ENCODE peak calls at places on chromosomes 7 and 10, in ten cellular contexts. One of them, this sample, is unnamed.

GRCh38 chr7:135169936-135170222 is 628 bp downstream of the CYREN start:
- DNase-seq in activated naive CD8-positive, alpha-beta T cell treated with anti-CD3 and anti-CD28 coated beads, Interleukin-2, amount 50 U/mL, for 24 hours: no peak
- DNase-seq in substantia nigra: no peak
- DNase-seq in iPS DF 19.7: no peak
- DNase-seq in stimulated activated naive CD8-positive, alpha-beta T cell treated with anti-CD3 and anti-CD28 coated beads, Interleukin-15, Interleukin-2, amounts not matched to agents 100 U/mL and 50 U/mL, for 24 hours: no peak
- DNase-seq in mammary epithelial cell: no peak
- DNase-seq in NCI-H1092: no peak
- DNase-seq in left lung: no peak
- DNase-seq in LoVo: no peak
- DNase-seq in mucosa of gallbladder: no peak
- DNase-seq in this sample: no peak

GRCh38 chr10:132669208-132669861 is 116.6 kb downstream of the NKX6-2 start:
- DNase-seq in activated naive CD8-positive, alpha-beta T cell treated with anti-CD3 and anti-CD28 coated beads, Interleukin-2, amount 50 U/mL, for 24 hours: no peak
- DNase-seq in mammary epithelial cell: no peak
- DNase-seq in substantia nigra: no peak
- DNase-seq in iPS DF 19.7: no peak
- DNase-seq in LoVo: no peak
- DNase-seq in NCI-H1092: no peak
- DNase-seq in mucosa of gallbladder: no peak
- DNase-seq in left lung: peak
- DNase-seq in stimulated activated naive CD8-positive, alpha-beta T cell treated with anti-CD3 and anti-CD28 coated beads, Interleukin-15, Interleukin-2, amounts not matched to agents 100 U/mL and 50 U/mL, for 24 hours: no peak
- DNase-seq in this sample: no peak

GRCh38 chr7:25216837-25217236 is 11.4 kb downstream of the NPVF start:
- DNase-seq in mucosa of gallbladder: no peak
- DNase-seq in stimulated activated naive CD8-positive, alpha-beta T cell treated with anti-CD3 and anti-CD28 coated beads, Interleukin-15, Interleukin-2, amounts not matched to agents 100 U/mL and 50 U/mL, for 24 hours: no peak
- DNase-seq in substantia nigra: no peak
- DNase-seq in mammary epithelial cell: peak
- DNase-seq in LoVo: peak
- DNase-seq in iPS DF 19.7: peak
- DNase-seq in NCI-H1092: peak
- DNase-seq in left lung: no peak
- DNase-seq in activated naive CD8-positive, alpha-beta T cell treated with anti-CD3 and anti-CD28 coated beads, Interleukin-2, amount 50 U/mL, for 24 hours: no peak
- DNase-seq in this sample: peak

GRCh38 chr7:55538538-55538937 is 33.8 kb downstream of the VOPP1 start:
- DNase-seq in stimulated activated naive CD8-positive, alpha-beta T cell treated with anti-CD3 and anti-CD28 coated beads, Interleukin-15, Interleukin-2, amounts not matched to agents 100 U/mL and 50 U/mL, for 24 hours: no peak
- DNase-seq in iPS DF 19.7: no peak
- DNase-seq in activated naive CD8-positive, alpha-beta T cell treated with anti-CD3 and anti-CD28 coated beads, Interleukin-2, amount 50 U/mL, for 24 hours: no peak
- DNase-seq in NCI-H1092: no peak
- DNase-seq in LoVo: no peak
- DNase-seq in mammary epithelial cell: peak
- DNase-seq in substantia nigra: no peak
- DNase-seq in left lung: no peak
- DNase-seq in mucosa of gallbladder: no peak
- DNase-seq in this sample: peak

GRCh38 chr10:49512121-49512809 is 26.7 kb downstream of the ERCC6 start:
- DNase-seq in left lung: no peak
- DNase-seq in mammary epithelial cell: peak
- DNase-seq in NCI-H1092: no peak
- DNase-seq in mucosa of gallbladder: no peak
- DNase-seq in stimulated activated naive CD8-positive, alpha-beta T cell treated with anti-CD3 and anti-CD28 coated beads, Interleukin-15, Interleukin-2, amounts not matched to agents 100 U/mL and 50 U/mL, for 24 hours: no peak
- DNase-seq in activated naive CD8-positive, alpha-beta T cell treated with anti-CD3 and anti-CD28 coated beads, Interleukin-2, amount 50 U/mL, for 24 hours: no peak
- DNase-seq in LoVo: peak
- DNase-seq in iPS DF 19.7: peak
- DNase-seq in substantia nigra: no peak
- DNase-seq in this sample: peak

GRCh38 chr7:142477079-142477651 is 219.3 kb upstream of the PRSS58 start:
- DNase-seq in stimulated activated naive CD8-positive, alpha-beta T cell treated with anti-CD3 and anti-CD28 coated beads, Interleukin-15, Interleukin-2, amounts not matched to agents 100 U/mL and 50 U/mL, for 24 hours: no peak
- DNase-seq in mammary epithelial cell: peak
- DNase-seq in iPS DF 19.7: no peak
- DNase-seq in mucosa of gallbladder: no peak
- DNase-seq in LoVo: no peak
- DNase-seq in NCI-H1092: no peak
- DNase-seq in activated naive CD8-positive, alpha-beta T cell treated with anti-CD3 and anti-CD28 coated beads, Interleukin-2, amount 50 U/mL, for 24 hours: no peak
- DNase-seq in left lung: no peak
- DNase-seq in substantia nigra: no peak
- DNase-seq in this sample: peak

GRCh38 chr7:104973909-104974415 is 40.0 kb upstream of the KMT2E start:
- DNase-seq in LoVo: no peak
- DNase-seq in substantia nigra: no peak
- DNase-seq in mucosa of gallbladder: no peak
- DNase-seq in NCI-H1092: no peak
- DNase-seq in iPS DF 19.7: no peak
- DNase-seq in activated naive CD8-positive, alpha-beta T cell treated with anti-CD3 and anti-CD28 coated beads, Interleukin-2, amount 50 U/mL, for 24 hours: no peak
- DNase-seq in mammary epithelial cell: peak
- DNase-seq in stimulated activated naive CD8-positive, alpha-beta T cell treated with anti-CD3 and anti-CD28 coated beads, Interleukin-15, Interleukin-2, amounts not matched to agents 100 U/mL and 50 U/mL, for 24 hours: no peak
- DNase-seq in left lung: no peak
- DNase-seq in this sample: peak

GRCh38 chr7:83629117-83629880 is 19.6 kb downstream of the SEMA3E start:
- DNase-seq in substantia nigra: no peak
- DNase-seq in activated naive CD8-positive, alpha-beta T cell treated with anti-CD3 and anti-CD28 coated beads, Interleukin-2, amount 50 U/mL, for 24 hours: no peak
- DNase-seq in left lung: no peak
- DNase-seq in mucosa of gallbladder: no peak
- DNase-seq in LoVo: no peak
- DNase-seq in stimulated activated naive CD8-positive, alpha-beta T cell treated with anti-CD3 and anti-CD28 coated beads, Interleukin-15, Interleukin-2, amounts not matched to agents 100 U/mL and 50 U/mL, for 24 hours: no peak
- DNase-seq in iPS DF 19.7: no peak
- DNase-seq in NCI-H1092: no peak
- DNase-seq in mammary epithelial cell: no peak
- DNase-seq in this sample: no peak

GRCh38 chr10:27759483-27760281 is 14.1 kb upstream of the MKX start:
- DNase-seq in mucosa of gallbladder: no peak
- DNase-seq in iPS DF 19.7: no peak
- DNase-seq in stimulated activated naive CD8-positive, alpha-beta T cell treated with anti-CD3 and anti-CD28 coated beads, Interleukin-15, Interleukin-2, amounts not matched to agents 100 U/mL and 50 U/mL, for 24 hours: no peak
- DNase-seq in substantia nigra: no peak
- DNase-seq in mammary epithelial cell: no peak
- DNase-seq in activated naive CD8-positive, alpha-beta T cell treated with anti-CD3 and anti-CD28 coated beads, Interleukin-2, amount 50 U/mL, for 24 hours: no peak
- DNase-seq in LoVo: no peak
- DNase-seq in NCI-H1092: no peak
- DNase-seq in left lung: no peak
- DNase-seq in this sample: no peak

GRCh38 chr10:47409866-47410256 is 25.8 kb upstream of the ZNF488 start:
- DNase-seq in stimulated activated naive CD8-positive, alpha-beta T cell treated with anti-CD3 and anti-CD28 coated beads, Interleukin-15, Interleukin-2, amounts not matched to agents 100 U/mL and 50 U/mL, for 24 hours: no peak
- DNase-seq in substantia nigra: no peak
- DNase-seq in mammary epithelial cell: no peak
- DNase-seq in iPS DF 19.7: no peak
- DNase-seq in left lung: peak
- DNase-seq in activated naive CD8-positive, alpha-beta T cell treated with anti-CD3 and anti-CD28 coated beads, Interleukin-2, amount 50 U/mL, for 24 hours: no peak
- DNase-seq in LoVo: no peak
- DNase-seq in NCI-H1092: no peak
- DNase-seq in mucosa of gallbladder: no peak
- DNase-seq in this sample: no peak

GRCh38 chr10:45424668-45425404 is 50.8 kb downstream of the ALOX5 start:
- DNase-seq in left lung: peak
- DNase-seq in mucosa of gallbladder: no peak
- DNase-seq in LoVo: no peak
- DNase-seq in NCI-H1092: no peak
- DNase-seq in substantia nigra: no peak
- DNase-seq in activated naive CD8-positive, alpha-beta T cell treated with anti-CD3 and anti-CD28 coated beads, Interleukin-2, amount 50 U/mL, for 24 hours: no peak
- DNase-seq in iPS DF 19.7: no peak
- DNase-seq in mammary epithelial cell: no peak
- DNase-seq in stimulated activated naive CD8-positive, alpha-beta T cell treated with anti-CD3 and anti-CD28 coated beads, Interleukin-15, Interleukin-2, amounts not matched to agents 100 U/mL and 50 U/mL, for 24 hours: no peak
- DNase-seq in this sample: no peak

GRCh38 chr7:24587853-24588252 is 14.6 kb downstream of the PALS2 start:
- DNase-seq in left lung: no peak
- DNase-seq in mucosa of gallbladder: no peak
- DNase-seq in activated naive CD8-positive, alpha-beta T cell treated with anti-CD3 and anti-CD28 coated beads, Interleukin-2, amount 50 U/mL, for 24 hours: peak
- DNase-seq in LoVo: peak
- DNase-seq in stimulated activated naive CD8-positive, alpha-beta T cell treated with anti-CD3 and anti-CD28 coated beads, Interleukin-15, Interleukin-2, amounts not matched to agents 100 U/mL and 50 U/mL, for 24 hours: peak
- DNase-seq in mammary epithelial cell: no peak
- DNase-seq in substantia nigra: no peak
- DNase-seq in NCI-H1092: peak
- DNase-seq in iPS DF 19.7: no peak
- DNase-seq in this sample: no peak

GRCh38 chr7:30144659-30145321 is 10.0 kb downstream of the MTURN start:
- DNase-seq in mammary epithelial cell: no peak
- DNase-seq in stimulated activated naive CD8-positive, alpha-beta T cell treated with anti-CD3 and anti-CD28 coated beads, Interleukin-15, Interleukin-2, amounts not matched to agents 100 U/mL and 50 U/mL, for 24 hours: no peak
- DNase-seq in iPS DF 19.7: no peak
- DNase-seq in NCI-H1092: no peak
- DNase-seq in LoVo: no peak
- DNase-seq in left lung: no peak
- DNase-seq in substantia nigra: no peak
- DNase-seq in activated naive CD8-positive, alpha-beta T cell treated with anti-CD3 and anti-CD28 coated beads, Interleukin-2, amount 50 U/mL, for 24 hours: no peak
- DNase-seq in mucosa of gallbladder: no peak
- DNase-seq in this sample: no peak

GRCh38 chr7:68694656-68695055 is 903.6 kb upstream of the AUTS2 start:
- DNase-seq in stimulated activated naive CD8-positive, alpha-beta T cell treated with anti-CD3 and anti-CD28 coated beads, Interleukin-15, Interleukin-2, amounts not matched to agents 100 U/mL and 50 U/mL, for 24 hours: no peak
- DNase-seq in mammary epithelial cell: no peak
- DNase-seq in mucosa of gallbladder: no peak
- DNase-seq in LoVo: no peak
- DNase-seq in activated naive CD8-positive, alpha-beta T cell treated with anti-CD3 and anti-CD28 coated beads, Interleukin-2, amount 50 U/mL, for 24 hours: no peak
- DNase-seq in left lung: no peak
- DNase-seq in substantia nigra: no peak
- DNase-seq in iPS DF 19.7: no peak
- DNase-seq in NCI-H1092: no peak
- DNase-seq in this sample: no peak

GRCh38 chr7:94654764-94655561 is 970 bp downstream of the SGCE start:
- DNase-seq in iPS DF 19.7: no peak
- DNase-seq in activated naive CD8-positive, alpha-beta T cell treated with anti-CD3 and anti-CD28 coated beads, Interleukin-2, amount 50 U/mL, for 24 hours: peak
- DNase-seq in mucosa of gallbladder: no peak
- DNase-seq in substantia nigra: no peak
- DNase-seq in NCI-H1092: peak
- DNase-seq in LoVo: no peak
- DNase-seq in left lung: peak
- DNase-seq in stimulated activated naive CD8-positive, alpha-beta T cell treated with anti-CD3 and anti-CD28 coated beads, Interleukin-15, Interleukin-2, amounts not matched to agents 100 U/mL and 50 U/mL, for 24 hours: no peak
- DNase-seq in mammary epithelial cell: peak
- DNase-seq in this sample: peak

GRCh38 chr7:44791278-44792219 is 4.9 kb upstream of the PPIA start:
- DNase-seq in mucosa of gallbladder: no peak
- DNase-seq in stimulated activated naive CD8-positive, alpha-beta T cell treated with anti-CD3 and anti-CD28 coated beads, Interleukin-15, Interleukin-2, amounts not matched to agents 100 U/mL and 50 U/mL, for 24 hours: no peak
- DNase-seq in substantia nigra: no peak
- DNase-seq in iPS DF 19.7: no peak
- DNase-seq in NCI-H1092: no peak
- DNase-seq in mammary epithelial cell: no peak
- DNase-seq in LoVo: no peak
- DNase-seq in activated naive CD8-positive, alpha-beta T cell treated with anti-CD3 and anti-CD28 coated beads, Interleukin-2, amount 50 U/mL, for 24 hours: no peak
- DNase-seq in left lung: no peak
- DNase-seq in this sample: peak

GRCh38 chr10:49283491-49283890 is 15.5 kb upstream of the C10orf71 start:
- DNase-seq in mammary epithelial cell: no peak
- DNase-seq in iPS DF 19.7: no peak
- DNase-seq in NCI-H1092: no peak
- DNase-seq in stimulated activated naive CD8-positive, alpha-beta T cell treated with anti-CD3 and anti-CD28 coated beads, Interleukin-15, Interleukin-2, amounts not matched to agents 100 U/mL and 50 U/mL, for 24 hours: no peak
- DNase-seq in substantia nigra: no peak
- DNase-seq in left lung: no peak
- DNase-seq in activated naive CD8-positive, alpha-beta T cell treated with anti-CD3 and anti-CD28 coated beads, Interleukin-2, amount 50 U/mL, for 24 hours: no peak
- DNase-seq in LoVo: no peak
- DNase-seq in mucosa of gallbladder: no peak
- DNase-seq in this sample: no peak

This sample was measured in cardiac fibroblast.